ENCODE peak calls at places on chromosomes 13 and 19, in seven cellular contexts. P, K, N, X, I, F and E are unnamed samples.

GRCh38 chr19:6378498-6378897 is 2.8 kb upstream of the PSPN start:
- DNase-seq in P (no peak), K (no peak), N (peak; percentile 35), X (no peak), I (no peak), F (no peak), E (peak; percentile 22)

GRCh38 chr13:24293761-24294160 is 15.6 kb upstream of the C1QTNF9 start:
- DNase-seq in P (no peak), K (no peak), N (no peak), X (no peak), I (no peak), F (no peak), E (no peak)

GRCh38 chr19:5369962-5370367 is 29.4 kb upstream of the PTPRS start:
- DNase-seq in P (peak; percentile 91), K (peak; percentile 69), N (peak; percentile 87), X (no peak), I (peak; percentile 27), F (no peak), E (peak; percentile 76)

GRCh38 chr19:50669319-50670101 is 20.3 kb downstream of the C19orf81 start:
- DNase-seq in P (no peak), K (peak; percentile 62), N (peak; percentile 84), X (no peak), I (peak; percentile 52), F (peak; percentile 29), E (peak; percentile 64)

GRCh38 chr13:76222511-76222910 is 586.4 kb downstream of the LMO7 start:
- DNase-seq in P (no peak), K (no peak), N (no peak), X (no peak), I (no peak), F (no peak), E (no peak)

GRCh38 chr13:80306573-80306972 is 34.4 kb downstream of the SPRY2 start:
- DNase-seq in P (no peak), K (no peak), N (no peak), X (no peak), I (no peak), F (no peak), E (no peak)

GRCh38 chr13:38223093-38223492 is 126.6 kb upstream of the UFM1 start:
- DNase-seq in P (peak; percentile 32), K (no peak), N (no peak), X (no peak), I (peak; percentile 59), F (no peak), E (peak; percentile 24)

GRCh38 chr13:46551410-46552301 is 1.3 kb upstream of the LRCH1 start:
- DNase-seq in P (peak; percentile 84), K (peak; percentile 92), N (peak; percentile 76), X (peak; percentile 93), I (peak; percentile 80), F (peak; percentile 68), E (peak; percentile 80)

GRCh38 chr13:104297075-104297474 is 1230.9 kb upstream of the SLC10A2 start:
- DNase-seq in P (no peak), K (no peak), N (no peak), X (no peak), I (peak; percentile 17), F (no peak), E (no peak)

GRCh38 chr13:84821261-84821660 is 939.0 kb upstream of the SLITRK1 start:
- DNase-seq in P (no peak), K (no peak), N (no peak), X (no peak), I (no peak), F (no peak), E (no peak)